ENCODE peak calls at places on chromosomes 11 and 22, in five cellular contexts. W is EL, I is NCI-H748 treated with DMSO at 0.1 percent for 48 hours, H is PC-3, Z is HT1080. P is an unnamed sample.

GRCh38 chr11:123702137-123702536 is 39.3 kb downstream of the ZNF202 start:
- DNase-seq in I (no peak), Z (no peak), H (no peak), W (no peak), P (no peak)

GRCh38 chr11:28835790-28836189 is 727.6 kb downstream of the METTL15 start:
- DNase-seq in I (no peak), Z (peak; percentile 74), W (peak; percentile 81), H (peak; percentile 32), P (peak; percentile 77)

GRCh38 chr11:19756675-19757475 is 44.2 kb downstream of the NAV2 start:
- DNase-seq in Z (no peak), H (no peak), W (peak; percentile 23), I (no peak), P (no peak)

GRCh38 chr11:102111011-102111786 is 952 bp downstream of the YAP1 start:
- DNase-seq in H (peak; percentile 79), Z (peak; percentile 78), W (peak; percentile 90), I (no peak), P (peak; percentile 78)

GRCh38 chr11:64097468-64098317 is 62.0 kb downstream of the FLRT1 start:
- DNase-seq in W (no peak), Z (no peak), H (no peak), I (no peak), P (no peak)

GRCh38 chr11:67409261-67409666 is 5.4 kb downstream of the TBC1D10C start:
- DNase-seq in Z (no peak), I (no peak), H (no peak), W (no peak), P (no peak)

GRCh38 chr11:120184946-120185677 is 25.7 kb upstream of the OAF start:
- DNase-seq in W (no peak), I (no peak), Z (no peak), H (no peak), P (peak; percentile 70)

GRCh38 chr22:27283240-27283639 is 518.3 kb downstream of the MN1 start:
- DNase-seq in I (no peak), H (no peak), W (no peak), Z (no peak), P (no peak)

GRCh38 chr22:19607198-19608113 is 83.2 kb upstream of the CLDN5 start:
- DNase-seq in I (peak; percentile 42), H (peak; percentile 78), Z (no peak), W (no peak), P (peak; percentile 50)

GRCh38 chr11:128752379-128752778 is 58.5 kb downstream of the FLI1 start:
- DNase-seq in Z (no peak), H (no peak), W (no peak), I (no peak), P (no peak)

GRCh38 chr22:50118557-50119168 is 28.9 kb downstream of the MOV10L1 start:
- DNase-seq in I (no peak), H (no peak), Z (peak; percentile 42), W (peak; percentile 80), P (peak; percentile 61)

GRCh38 chr11:67647471-67647870 is 3.1 kb downstream of the ACY3 start:
- DNase-seq in W (no peak), H (no peak), Z (no peak), I (no peak), P (no peak)

GRCh38 chr11:76657139-76657823 is 13.3 kb downstream of the LRRC32 start:
- DNase-seq in W (no peak), H (no peak), I (no peak), Z (no peak), P (no peak)

GRCh38 chr11:125167954-125168821 is 3.6 kb downstream of the PKNOX2 start:
- DNase-seq in Z (no peak), H (no peak), W (no peak), I (no peak), P (no peak)

GRCh38 chr22:46515208-46516111 is 22.0 kb downstream of the CELSR1 start:
- DNase-seq in I (no peak), H (no peak), W (peak; percentile 34), Z (peak; percentile 82), P (peak; percentile 59)

GRCh38 chr11:133082453-133082781 is 449.9 kb downstream of the OPCML start:
- DNase-seq in W (peak; percentile 14), H (no peak), Z (no peak), I (no peak), P (no peak)

GRCh38 chr11:62501432-62501891 is 45.1 kb downstream of the AHNAK start:
- DNase-seq in I (no peak), W (no peak), H (no peak), Z (no peak), P (no peak)

GRCh38 chr11:134474070-134474860 is 62.2 kb upstream of the B3GAT1 start:
- DNase-seq in I (no peak), W (no peak), H (no peak), Z (no peak), P (no peak)

GRCh38 chr11:5046754-5047330 is 516 bp downstream of the OR52J3 start:
- DNase-seq in W (no peak), I (no peak), H (no peak), Z (no peak), P (no peak)

GRCh38 chr11:74169736-74170458 is 905 bp downstream of the C2CD3 start:
- DNase-seq in W (peak; percentile 14), I (no peak), Z (no peak), H (no peak), P (peak; percentile 2)

GRCh38 chr22:39503590-39503989 is 1.5 kb downstream of the MIEF1 start:
- DNase-seq in H (no peak), I (no peak), Z (no peak), W (no peak), P (no peak)

GRCh38 chr11:111329306-111330204 is 31.2 kb downstream of the POU2AF3 start:
- DNase-seq in I (no peak), H (no peak), Z (no peak), W (no peak), P (no peak)

GRCh38 chr11:70464509-70465361 is 66.4 kb downstream of the CTTN start:
- DNase-seq in W (no peak), Z (no peak), H (no peak), I (no peak), P (no peak)

GRCh38 chr11:83073884-83074283 is 2.2 kb upstream of the RAB30 start:
- DNase-seq in I (no peak), H (peak; percentile 25), W (no peak), Z (no peak), P (no peak)

GRCh38 chr11:117361432-117361831 is 33.8 kb downstream of the CEP164 start:
- DNase-seq in W (no peak), I (no peak), Z (no peak), H (no peak), P (no peak)

GRCh38 chr22:42717197-42717967 is 3.3 kb downstream of the A4GALT start:
- DNase-seq in I (no peak), W (no peak), Z (no peak), H (no peak), P (peak; percentile 82)

GRCh38 chr22:25174888-25175411 is 24.7 kb upstream of the CRYBB3 start:
- DNase-seq in I (no peak), H (no peak), Z (no peak), W (no peak), P (no peak)

GRCh38 chr22:50523806-50524663 is 1.4 kb downstream of the SCO2 start:
- DNase-seq in I (no peak), Z (no peak), W (no peak), H (no peak), P (no peak)

GRCh38 chr22:49997221-49997599 is 15.4 kb downstream of the IL17REL start:
- DNase-seq in W (no peak), I (no peak), Z (no peak), H (no peak), P (peak; percentile 9)